ENCODE peak calls at places on chromosomes 5 and 9, in four cellular contexts. O is activated CD8-positive, alpha-beta T cell treated with anti-CD3 and anti-CD28 coated beads for 36 hours; U is SK-N-DZ; H is memory B cell. W is an unnamed sample.

GRCh38 chr5:69285448-69286116 is 47.0 kb downstream of the CCDC125 start:
- DNase-seq in O (no peak), U (no peak), H (no peak), W (no peak)

GRCh38 chr5:150641006-150641570 is 628 bp downstream of the SYNPO start:
- DNase-seq in O (no peak), U (no peak), H (no peak), W (no peak)

GRCh38 chr5:88657166-88657565 is 225.8 kb downstream of the MEF2C start:
- DNase-seq in O (no peak), U (no peak), H (no peak), W (no peak)

GRCh38 chr5:181167814-181168488 is 20.6 kb downstream of the OR2V2 start:
- DNase-seq in O (peak; percentile 42), U (peak; percentile 55), H (no peak), W (no peak)

GRCh38 chr9:76377791-76378190 is 16.4 kb downstream of the RFK start:
- DNase-seq in O (no peak), U (no peak), H (no peak), W (no peak)

GRCh38 chr9:94922691-94923107 is 196.2 kb downstream of the AOPEP start:
- DNase-seq in O (no peak), U (no peak), H (no peak), W (no peak)

GRCh38 chr5:76785493-76785892 is 33.3 kb upstream of the F2RL1 start:
- DNase-seq in O (no peak), U (no peak), H (no peak), W (no peak)

GRCh38 chr9:87336914-87337333 is 160.7 kb upstream of the DAPK1 start:
- DNase-seq in O (peak; percentile 22), U (peak; percentile 67), H (no peak), W (no peak)

GRCh38 chr5:134371834-134372340 is 518 bp downstream of the UBE2B start:
- DNase-seq in O (peak; percentile 46), U (peak; percentile 45), H (no peak), W (no peak)

GRCh38 chr5:69029292-69029691 is 64.5 kb upstream of the SLC30A5 start:
- DNase-seq in O (no peak), U (no peak), H (no peak), W (no peak)

GRCh38 chr9:123440256-123440655 is 84.3 kb downstream of the CRB2 start:
- DNase-seq in O (no peak), U (no peak), H (no peak), W (no peak)

GRCh38 chr5:67092447-67093023 is 104.1 kb downstream of the CD180 start:
- DNase-seq in O (no peak), U (no peak), H (no peak), W (no peak)

GRCh38 chr5:137470111-137470920 is 28.8 kb downstream of the SPOCK1 start:
- DNase-seq in O (no peak), U (no peak), H (no peak), W (no peak)

GRCh38 chr5:43294226-43294625 is 19.0 kb downstream of the HMGCS1 start:
- DNase-seq in O (no peak), U (no peak), H (no peak), W (no peak)

GRCh38 chr9:109003116-109003515 is 10.2 kb downstream of the CTNNAL1 start:
- DNase-seq in O (no peak), U (no peak), H (no peak), W (no peak)

GRCh38 chr9:129309041-129309430 is 131.0 kb upstream of the IER5L start:
- DNase-seq in O (no peak), U (no peak), H (no peak), W (no peak)

GRCh38 chr5:168292783-168293696 is 1.6 kb downstream of the WWC1 start:
- DNase-seq in O (no peak), U (peak; percentile 29), H (no peak), W (no peak)

GRCh38 chr5:9540791-9541190 is 5.1 kb downstream of the SEMA5A start:
- DNase-seq in O (no peak), U (no peak), H (no peak), W (no peak)

GRCh38 chr5:14407746-14408175 is 173.8 kb upstream of the OTULINL start:
- DNase-seq in O (no peak), U (no peak), H (no peak), W (no peak)

GRCh38 chr9:122228191-122228905 is 409 bp downstream of the LHX6 start:
- DNase-seq in O (no peak), U (no peak), H (no peak), W (no peak)

GRCh38 chr5:35198681-35199080 is 31.6 kb downstream of the PRLR start:
- DNase-seq in O (no peak), U (no peak), H (no peak), W (no peak)

GRCh38 chr9:94140418-94140780 is 56.1 kb downstream of the PTPDC1 start:
- DNase-seq in O (no peak), U (no peak), H (no peak), W (no peak)